ENCODE peak calls at places on chromosomes 7 and 10, in five cellular contexts. U, A, C, M and V are unnamed samples.

GRCh38 chr10:100713859-100714565 is 31.4 kb upstream of the PAX2 start:
- DNase-seq in C (no peak), M (no peak), A (no peak), U (no peak), V (no peak)

GRCh38 chr7:112739436-112740180 is 50.6 kb downstream of the TMEM168 start:
- DNase-seq in C (no peak), A (no peak), U (no peak), M (no peak), V (no peak)

GRCh38 chr10:19169684-19170083 is 121.1 kb downstream of the MALRD1 start:
- DNase-seq in A (no peak), U (no peak), C (no peak), M (no peak), V (no peak)

GRCh38 chr10:12484945-12485805 is 135.8 kb downstream of the CAMK1D start:
- DNase-seq in U (no peak), M (no peak), C (no peak), A (no peak), V (no peak)

GRCh38 chr7:120725376-120726039 is 132.4 kb downstream of the TSPAN12 start:
- DNase-seq in A (no peak), U (no peak), M (no peak), C (no peak), V (peak)

GRCh38 chr10:110647136-110647430 is 2.9 kb downstream of the RBM20 start:
- DNase-seq in U (no peak), M (no peak), A (no peak), C (no peak), V (no peak)

GRCh38 chr7:139698879-139699278 is 78.9 kb downstream of the HIPK2 start:
- DNase-seq in A (no peak), U (no peak), C (no peak), M (no peak), V (no peak)

GRCh38 chr7:157997080-157997440 is 590.6 kb downstream of the PTPRN2 start:
- DNase-seq in A (no peak), U (no peak), M (no peak), C (no peak), V (no peak)

GRCh38 chr7:85516675-85517074 is 329.8 kb upstream of the SEMA3D start:
- DNase-seq in A (no peak), M (no peak), C (no peak), U (no peak), V (no peak)